ENCODE peak calls at places on chromosome 7, in seven cellular contexts. P is HCT116, Z is astrocyte, Q is NCI-H460, R is astrocyte of the spinal cord, S is colonic mucosa, K is epithelial cell of esophagus. Y is an unnamed sample.

GRCh38 chr7:155988421-155988820 is 176.2 kb upstream of the SHH start:
- DNase-seq in P (no peak), Z (no peak), Q (no peak), R (no peak), S (no peak), K (no peak), Y (no peak)

GRCh38 chr7:149866139-149866785 is 7.5 kb upstream of the ATP6V0E2 start:
- DNase-seq in P (no peak), Z (no peak), Q (no peak), R (no peak), S (no peak), K (no peak), Y (no peak)

GRCh38 chr7:32179567-32179966 is 109.4 kb upstream of the PDE1C start:
- DNase-seq in P (no peak), Z (peak; percentile 69), Q (no peak), R (no peak), S (no peak), K (peak; percentile 49), Y (no peak)

GRCh38 chr7:35705932-35706461 is 11.1 kb upstream of the HERPUD2 start:
- DNase-seq in P (no peak), Z (no peak), Q (no peak), R (no peak), S (no peak), K (no peak), Y (no peak)

GRCh38 chr7:2478387-2478760 is 2.2 kb upstream of the GRIFIN start:
- DNase-seq in P (no peak), Z (peak; percentile 48), Q (no peak), R (peak; percentile 37), S (peak; percentile 81), K (no peak), Y (no peak)

GRCh38 chr7:13912740-13913320 is 76.6 kb downstream of the ETV1 start:
- DNase-seq in P (no peak), Z (peak; percentile 4), Q (no peak), R (no peak), S (no peak), K (no peak), Y (no peak)

GRCh38 chr7:27873981-27874957 is 134.3 kb downstream of the TAX1BP1 start:
- DNase-seq in P (no peak), Z (peak; percentile 27), Q (no peak), R (peak; percentile 49), S (peak; percentile 78), K (no peak), Y (peak; percentile 65)

GRCh38 chr7:51949726-51950644 is 633.4 kb upstream of the COBL start:
- DNase-seq in P (no peak), Z (peak; percentile 26), Q (no peak), R (peak; percentile 70), S (no peak), K (no peak), Y (no peak)

GRCh38 chr7:27030393-27031001 is 65.3 kb downstream of the HOXA1 start:
- DNase-seq in P (no peak), Z (no peak), Q (no peak), R (no peak), S (no peak), K (no peak), Y (no peak)

GRCh38 chr7:67493386-67493785 is 496.8 kb downstream of the TYW1 start:
- DNase-seq in P (no peak), Z (no peak), Q (no peak), R (no peak), S (no peak), K (no peak), Y (no peak)

GRCh38 chr7:17055596-17055995 is 173.8 kb upstream of the AGR3 start:
- DNase-seq in P (no peak), Z (no peak), Q (no peak), R (no peak), S (no peak), K (no peak), Y (no peak)

GRCh38 chr7:155224116-155224811 is 73.4 kb upstream of the INSIG1 start:
- DNase-seq in P (no peak), Z (no peak), Q (no peak), R (no peak), S (no peak), K (peak; percentile 58), Y (no peak)

GRCh38 chr7:90551036-90551435 is 45.1 kb upstream of the CDK14 start:
- DNase-seq in P (no peak), Z (no peak), Q (no peak), R (no peak), S (no peak), K (peak; percentile 36), Y (no peak)

GRCh38 chr7:137579913-137580640 is 236.5 kb upstream of the PTN start:
- DNase-seq in P (no peak), Z (peak; percentile 93), Q (peak; percentile 44), R (peak; percentile 95), S (no peak), K (peak; percentile 76), Y (peak; percentile 19)

GRCh38 chr7:100865971-100866720 is 1.0 kb upstream of the TRIP6 start:
- DNase-seq in P (peak; percentile 55), Z (no peak), Q (peak; percentile 64), R (peak; percentile 50), S (peak; percentile 91), K (peak; percentile 71), Y (no peak)

GRCh38 chr7:107312418-107312817 is 143.6 kb downstream of the HBP1 start:
- DNase-seq in P (no peak), Z (peak; percentile 13), Q (no peak), R (no peak), S (no peak), K (peak; percentile 42), Y (no peak)

GRCh38 chr7:92421676-92422435 is 25.4 kb upstream of the GATAD1 start:
- DNase-seq in P (no peak), Z (no peak), Q (no peak), R (no peak), S (peak; percentile 23), K (peak; percentile 24), Y (no peak)

GRCh38 chr7:152341039-152341913 is 94.5 kb downstream of the KMT2C start:
- DNase-seq in P (peak; percentile 44), Z (peak; percentile 52), Q (peak; percentile 55), R (peak; percentile 68), S (peak; percentile 22), K (peak; percentile 67), Y (peak; percentile 48)

GRCh38 chr7:142776206-142776844 is 5.6 kb downstream of the PRSS2 start:
- DNase-seq in P (no peak), Z (peak; percentile 91), Q (no peak), R (peak; percentile 92), S (no peak), K (no peak), Y (no peak)

GRCh38 chr7:151018421-151019129 is 5.7 kb downstream of the ATG9B start:
- DNase-seq in P (no peak), Z (no peak), Q (no peak), R (peak; percentile 22), S (no peak), K (peak; percentile 48), Y (no peak)